ENCODE peak calls at places on chromosomes 4 and X, in five cellular contexts. G, Z, H, E and B are unnamed samples.
A peak's percentile ranks its signal among the peaks of the same experiment; 100 is the strongest.

GRCh38 chrX:152639426-152639825 is 1.7 kb downstream of the GABRQ start:
- DNase-seq in H (no peak), G (no peak), Z (no peak), E (no peak), B (no peak)

GRCh38 chr4:150283689-150284088 is 205.4 kb downstream of the DCLK2 start:
- DNase-seq in G (no peak), H (no peak), E (no peak), Z (no peak), B (peak; percentile 83)

GRCh38 chr4:161792991-161793390 is 370.8 kb downstream of the FSTL5 start:
- DNase-seq in E (no peak), H (no peak), G (no peak), Z (no peak), B (no peak)

GRCh38 chrX:140022482-140022881 is 57.2 kb upstream of the CXorf66 start:
- DNase-seq in Z (no peak), G (no peak), H (no peak), E (no peak), B (no peak)

GRCh38 chrX:8504451-8504850 is 39.8 kb downstream of the VCX3B start:
- DNase-seq in G (no peak), E (no peak), Z (no peak), H (no peak), B (no peak)

GRCh38 chrX:68432648-68433047 is 647 bp downstream of the OPHN1 start:
- DNase-seq in G (no peak), H (peak; percentile 4), Z (no peak), E (no peak), B (no peak)

GRCh38 chr4:156815717-156816319 is 155.8 kb downstream of the PDGFC start:
- DNase-seq in H (no peak), G (peak; percentile 91), E (no peak), Z (no peak), B (no peak)

GRCh38 chrX:53239474-53239873 is 14.5 kb upstream of the KDM5C start:
- DNase-seq in E (peak; percentile 74), H (peak; percentile 22), G (no peak), Z (no peak), B (no peak)

GRCh38 chr4:108796173-108796572 is 33.3 kb upstream of the ETNPPL start:
- DNase-seq in E (no peak), H (no peak), Z (no peak), G (no peak), B (no peak)

GRCh38 chr4:3168029-3168428 is 80.9 kb upstream of the MSANTD1 start:
- DNase-seq in E (no peak), G (no peak), H (no peak), Z (no peak), B (peak; percentile 35)

GRCh38 chr4:101347267-101347556 is at the start of gene PPP3CA:
- DNase-seq in G (no peak), H (no peak), E (no peak), Z (no peak), B (no peak)

GRCh38 chrX:110162867-110163266 is 155.0 kb downstream of the AMMECR1 start:
- DNase-seq in E (no peak), Z (no peak), H (no peak), G (no peak), B (no peak)

GRCh38 chrX:45621356-45622041 is 420.8 kb upstream of the DIPK2B start:
- DNase-seq in Z (no peak), E (peak; percentile 14), H (no peak), G (no peak), B (peak; percentile 32)

GRCh38 chr4:109682875-109683274 is 20.4 kb downstream of the CASP6 start:
- DNase-seq in Z (no peak), E (no peak), G (no peak), H (no peak), B (no peak)

GRCh38 chr4:38210396-38211114 is 250.4 kb downstream of the PTTG2 start:
- DNase-seq in E (no peak), G (no peak), H (no peak), Z (no peak), B (no peak)

GRCh38 chr4:87707279-87707918 is 57.3 kb downstream of the DMP1 start:
- DNase-seq in G (no peak), H (no peak), E (no peak), Z (no peak), B (no peak)

GRCh38 chr4:155085843-155086530 is 122.4 kb upstream of the NPY2R start:
- DNase-seq in Z (no peak), E (no peak), H (no peak), G (no peak), B (no peak)

GRCh38 chrX:17521871-17522693 is 147.1 kb downstream of the NHS start:
- DNase-seq in H (peak; percentile 6), Z (no peak), E (no peak), G (no peak), B (peak; percentile 31)

GRCh38 chr4:74098628-74098995 is 383 bp downstream of the CXCL2 start:
- DNase-seq in Z (no peak), H (no peak), G (no peak), E (no peak), B (no peak)

GRCh38 chr4:8155048-8155447 is 3.6 kb downstream of the ABLIM2 start:
- DNase-seq in Z (no peak), H (no peak), G (no peak), E (peak; percentile 25), B (peak; percentile 41)

GRCh38 chr4:143287571-143287923 is 49.1 kb upstream of the GAB1 start:
- DNase-seq in G (no peak), E (no peak), H (no peak), Z (no peak), B (no peak)

GRCh38 chrX:149010026-149010898 is 494.8 kb downstream of the IDS start:
- DNase-seq in H (no peak), G (no peak), E (no peak), Z (no peak), B (no peak)

GRCh38 chr4:150582101-150582565 is at the start of gene MAB21L2:
- DNase-seq in Z (no peak), H (peak; percentile 20), G (no peak), E (no peak), B (no peak)

GRCh38 chr4:164866817-164867490 is 10.0 kb upstream of the APELA start:
- DNase-seq in G (no peak), H (no peak), E (no peak), Z (no peak), B (no peak)